ENCODE peak calls at places on chromosomes 5 and 9, in nine cellular contexts. One of them, this sample, is unnamed.
A peak's percentile ranks its signal among the peaks of the same experiment; 100 is the strongest.

GRCh38 chr5:81749562-81750307 is 1.2 kb downstream of the SSBP2 start:
- DNase-seq in aorta: peak; percentile 61
- DNase-seq in dorsolateral prefrontal cortex: peak; percentile 39
- DNase-seq in lung: peak; percentile 30
- DNase-seq in endothelial cell of umbilical vein: peak; percentile 14
- DNase-seq in endodermal cell: peak; percentile 84
- DNase-seq in heart left ventricle: peak; percentile 48
- DNase-seq in PC-3: no peak
- DNase-seq in SK-N-SH: peak; percentile 68
- DNase-seq in this sample: no peak

GRCh38 chr9:35338561-35339274 is 151.2 kb upstream of the RUSC2 start:
- DNase-seq in aorta: no peak
- DNase-seq in dorsolateral prefrontal cortex: no peak
- DNase-seq in lung: no peak
- DNase-seq in endothelial cell of umbilical vein: no peak
- DNase-seq in endodermal cell: no peak
- DNase-seq in heart left ventricle: no peak
- DNase-seq in PC-3: no peak
- DNase-seq in SK-N-SH: no peak
- DNase-seq in this sample: no peak

GRCh38 chr9:137785704-137786161 is 91.8 kb upstream of the CACNA1B start:
- DNase-seq in aorta: no peak
- DNase-seq in dorsolateral prefrontal cortex: no peak
- DNase-seq in lung: no peak
- DNase-seq in endothelial cell of umbilical vein: no peak
- DNase-seq in endodermal cell: peak; percentile 60
- DNase-seq in heart left ventricle: no peak
- DNase-seq in PC-3: no peak
- DNase-seq in SK-N-SH: no peak
- DNase-seq in this sample: no peak

GRCh38 chr5:141825836-141826560 is 52.2 kb downstream of the PCDH1 start:
- DNase-seq in aorta: no peak
- DNase-seq in dorsolateral prefrontal cortex: no peak
- DNase-seq in lung: no peak
- DNase-seq in endothelial cell of umbilical vein: no peak
- DNase-seq in endodermal cell: peak; percentile 81
- DNase-seq in heart left ventricle: no peak
- DNase-seq in PC-3: peak; percentile 22
- DNase-seq in SK-N-SH: peak; percentile 64
- DNase-seq in this sample: no peak

GRCh38 chr9:93326654-93327053 is 124.8 kb upstream of the FAM120A start:
- DNase-seq in aorta: no peak
- DNase-seq in dorsolateral prefrontal cortex: no peak
- DNase-seq in lung: no peak
- DNase-seq in endothelial cell of umbilical vein: no peak
- DNase-seq in endodermal cell: peak; percentile 34
- DNase-seq in heart left ventricle: no peak
- DNase-seq in PC-3: no peak
- DNase-seq in SK-N-SH: no peak
- DNase-seq in this sample: no peak

GRCh38 chr5:98464737-98465330 is 308.6 kb upstream of the RGMB start:
- DNase-seq in aorta: no peak
- DNase-seq in dorsolateral prefrontal cortex: no peak
- DNase-seq in lung: no peak
- DNase-seq in endothelial cell of umbilical vein: no peak
- DNase-seq in endodermal cell: no peak
- DNase-seq in heart left ventricle: no peak
- DNase-seq in PC-3: no peak
- DNase-seq in SK-N-SH: no peak
- DNase-seq in this sample: no peak

GRCh38 chr5:136516617-136517016 is 151.3 kb upstream of the TRPC7 start:
- DNase-seq in aorta: no peak
- DNase-seq in dorsolateral prefrontal cortex: no peak
- DNase-seq in lung: no peak
- DNase-seq in endothelial cell of umbilical vein: no peak
- DNase-seq in endodermal cell: no peak
- DNase-seq in heart left ventricle: no peak
- DNase-seq in PC-3: no peak
- DNase-seq in SK-N-SH: no peak
- DNase-seq in this sample: no peak

GRCh38 chr9:92294297-92294676 is 790 bp upstream of the IARS1 start:
- DNase-seq in aorta: no peak
- DNase-seq in dorsolateral prefrontal cortex: no peak
- DNase-seq in lung: no peak
- DNase-seq in endothelial cell of umbilical vein: peak; percentile 33
- DNase-seq in endodermal cell: peak; percentile 54
- DNase-seq in heart left ventricle: no peak
- DNase-seq in PC-3: no peak
- DNase-seq in SK-N-SH: peak; percentile 5
- DNase-seq in this sample: no peak

GRCh38 chr9:127005770-127006314 is 91.3 kb downstream of the RALGPS1 start:
- DNase-seq in aorta: no peak
- DNase-seq in dorsolateral prefrontal cortex: no peak
- DNase-seq in lung: no peak
- DNase-seq in endothelial cell of umbilical vein: no peak
- DNase-seq in endodermal cell: no peak
- DNase-seq in heart left ventricle: no peak
- DNase-seq in PC-3: no peak
- DNase-seq in SK-N-SH: no peak
- DNase-seq in this sample: no peak

GRCh38 chr9:126999315-127000068 is 84.9 kb downstream of the RALGPS1 start:
- DNase-seq in aorta: no peak
- DNase-seq in dorsolateral prefrontal cortex: no peak
- DNase-seq in lung: no peak
- DNase-seq in endothelial cell of umbilical vein: no peak
- DNase-seq in endodermal cell: no peak
- DNase-seq in heart left ventricle: no peak
- DNase-seq in PC-3: no peak
- DNase-seq in SK-N-SH: no peak
- DNase-seq in this sample: no peak

GRCh38 chr9:127008076-127008475 is 93.5 kb downstream of the RALGPS1 start:
- DNase-seq in aorta: no peak
- DNase-seq in dorsolateral prefrontal cortex: no peak
- DNase-seq in lung: no peak
- DNase-seq in endothelial cell of umbilical vein: no peak
- DNase-seq in endodermal cell: no peak
- DNase-seq in heart left ventricle: no peak
- DNase-seq in PC-3: no peak
- DNase-seq in SK-N-SH: no peak
- DNase-seq in this sample: no peak

GRCh38 chr9:127007638-127008037 is 93.1 kb downstream of the RALGPS1 start:
- DNase-seq in aorta: no peak
- DNase-seq in dorsolateral prefrontal cortex: no peak
- DNase-seq in lung: no peak
- DNase-seq in endothelial cell of umbilical vein: no peak
- DNase-seq in endodermal cell: peak; percentile 47
- DNase-seq in heart left ventricle: no peak
- DNase-seq in PC-3: no peak
- DNase-seq in SK-N-SH: no peak
- DNase-seq in this sample: no peak

DNA sequence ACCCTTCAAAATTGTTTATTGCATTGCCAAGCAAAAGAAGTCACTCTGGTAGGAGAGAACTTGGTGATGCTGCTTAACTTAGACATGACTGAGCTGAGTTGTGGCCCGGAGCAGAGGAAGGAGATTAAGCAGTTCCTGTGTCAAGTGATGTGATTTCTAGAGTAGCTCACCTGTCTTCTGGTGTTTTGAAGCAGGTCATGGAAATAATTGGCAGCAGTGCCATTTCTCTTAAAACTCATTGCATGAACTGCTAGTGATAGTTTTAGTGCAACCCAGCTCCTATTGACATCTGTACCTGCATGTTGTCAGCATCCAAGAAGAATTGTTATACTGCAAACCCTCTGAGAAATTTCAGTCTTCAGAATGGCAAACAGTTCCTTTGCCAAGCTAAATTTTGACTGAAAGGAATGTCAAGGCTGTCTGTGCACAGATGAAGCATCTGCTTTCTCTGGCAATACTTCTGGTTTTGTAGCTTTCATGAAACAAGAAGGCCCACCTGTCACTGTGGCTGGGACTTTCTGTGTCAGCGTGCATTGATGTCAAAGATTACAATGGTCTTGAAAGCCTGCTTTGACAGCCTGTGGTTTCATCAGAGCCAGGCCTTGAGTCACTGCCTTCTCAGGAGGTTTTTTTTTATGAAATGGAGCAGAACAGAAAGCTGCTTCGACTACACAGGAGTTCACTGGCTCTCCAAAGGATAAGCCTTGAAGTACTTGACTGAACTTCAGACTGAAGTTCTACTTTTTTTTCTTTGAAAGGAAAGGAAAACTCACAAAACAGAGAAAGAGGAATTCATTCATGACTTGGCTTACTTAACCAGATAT is 90.6 kb downstream of the RALGPS1 start:
- DNase-seq in aorta: no peak
- DNase-seq in dorsolateral prefrontal cortex: no peak
- DNase-seq in lung: no peak
- DNase-seq in endothelial cell of umbilical vein: no peak
- DNase-seq in endodermal cell: no peak
- DNase-seq in heart left ventricle: no peak
- DNase-seq in PC-3: peak; percentile 3
- DNase-seq in SK-N-SH: no peak
- DNase-seq in this sample: no peak
- H3K27ac ChIP-seq in aorta: peak overlapping the region; percentile 59
- H3K27ac ChIP-seq in dorsolateral prefrontal cortex: peak overlapping the region; percentile 49
- H3K27ac ChIP-seq in lung: no peak overlapping the region
- H3K27ac ChIP-seq in endothelial cell of umbilical vein: no peak overlapping the region
- H3K27ac ChIP-seq in endodermal cell: peak overlapping the region; percentile 24
- H3K27ac ChIP-seq in heart left ventricle: no peak overlapping the region
- H3K27ac ChIP-seq in PC-3: no peak overlapping the region
- H3K27ac ChIP-seq in SK-N-SH: no peak overlapping the region
- H3K27ac ChIP-seq in this sample: no peak overlapping the region

GRCh38 chr9:129141066-129142041 is 30.1 kb downstream of the PTPA start:
- DNase-seq in aorta: peak; percentile 86
- DNase-seq in dorsolateral prefrontal cortex: no peak
- DNase-seq in lung: peak; percentile 52
- DNase-seq in endothelial cell of umbilical vein: peak; percentile 91
- DNase-seq in endodermal cell: no peak
- DNase-seq in heart left ventricle: peak; percentile 90
- DNase-seq in PC-3: no peak
- DNase-seq in SK-N-SH: no peak
- DNase-seq in this sample: peak; percentile 90

GRCh38 chr9:129142536-129142935 is 31.3 kb downstream of the PTPA start:
- DNase-seq in aorta: no peak
- DNase-seq in dorsolateral prefrontal cortex: no peak
- DNase-seq in lung: no peak
- DNase-seq in endothelial cell of umbilical vein: no peak
- DNase-seq in endodermal cell: no peak
- DNase-seq in heart left ventricle: no peak
- DNase-seq in PC-3: no peak
- DNase-seq in SK-N-SH: no peak
- DNase-seq in this sample: no peak

GRCh38 chr9:129143461-129143927 is 32.3 kb downstream of the PTPA start:
- DNase-seq in aorta: peak; percentile 78
- DNase-seq in dorsolateral prefrontal cortex: no peak
- DNase-seq in lung: peak; percentile 57
- DNase-seq in endothelial cell of umbilical vein: peak; percentile 70
- DNase-seq in endodermal cell: peak; percentile 81
- DNase-seq in heart left ventricle: peak; percentile 92
- DNase-seq in PC-3: no peak
- DNase-seq in SK-N-SH: no peak
- DNase-seq in this sample: peak; percentile 82

GRCh38 chr9:129143031-129143441 is 31.8 kb downstream of the PTPA start:
- DNase-seq in aorta: peak; percentile 93
- DNase-seq in dorsolateral prefrontal cortex: peak; percentile 86
- DNase-seq in lung: peak; percentile 88
- DNase-seq in endothelial cell of umbilical vein: peak; percentile 88
- DNase-seq in endodermal cell: peak; percentile 94
- DNase-seq in heart left ventricle: peak; percentile 92
- DNase-seq in PC-3: peak; percentile 75
- DNase-seq in SK-N-SH: peak; percentile 87
- DNase-seq in this sample: peak; percentile 94

DNA sequence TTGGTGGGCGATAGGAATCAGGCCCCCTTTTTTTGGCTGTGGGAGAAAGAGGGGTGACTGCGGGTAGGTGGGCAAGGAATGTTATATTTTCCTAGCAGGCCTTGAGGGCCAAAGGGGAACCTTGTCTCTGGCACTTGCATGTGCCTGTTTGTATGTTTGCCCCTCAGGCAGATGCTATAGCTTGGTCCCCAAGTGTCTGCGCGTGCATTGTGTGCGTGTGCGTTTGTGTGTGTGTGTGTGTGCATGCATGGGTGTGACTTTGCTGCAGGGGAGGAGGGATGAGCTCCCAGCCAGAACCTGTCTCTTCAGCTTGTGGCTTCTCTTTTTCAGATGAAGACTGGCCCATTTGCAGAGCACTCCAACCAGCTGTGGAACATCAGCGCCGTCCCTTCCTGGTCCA is 30.9 kb downstream of the PTPA start:
- DNase-seq in aorta: no peak
- DNase-seq in dorsolateral prefrontal cortex: no peak
- DNase-seq in lung: no peak
- DNase-seq in endothelial cell of umbilical vein: no peak
- DNase-seq in endodermal cell: no peak
- DNase-seq in heart left ventricle: no peak
- DNase-seq in PC-3: no peak
- DNase-seq in SK-N-SH: no peak
- DNase-seq in this sample: no peak
- H3K27ac ChIP-seq in aorta: peak overlapping the region; percentile 100
- H3K27ac ChIP-seq in dorsolateral prefrontal cortex: peak overlapping the region; percentile 100
- H3K27ac ChIP-seq in lung: peak overlapping the region; percentile 100
- H3K27ac ChIP-seq in endothelial cell of umbilical vein: peak overlapping the region; percentile 99
- H3K27ac ChIP-seq in endodermal cell: peak overlapping the region; percentile 16
- H3K27ac ChIP-seq in heart left ventricle: peak overlapping the region; percentile 100
- H3K27ac ChIP-seq in PC-3: no peak overlapping the region
- H3K27ac ChIP-seq in SK-N-SH: peak overlapping the region; percentile 100
- H3K27ac ChIP-seq in this sample: peak overlapping the region; percentile 100

DNA sequence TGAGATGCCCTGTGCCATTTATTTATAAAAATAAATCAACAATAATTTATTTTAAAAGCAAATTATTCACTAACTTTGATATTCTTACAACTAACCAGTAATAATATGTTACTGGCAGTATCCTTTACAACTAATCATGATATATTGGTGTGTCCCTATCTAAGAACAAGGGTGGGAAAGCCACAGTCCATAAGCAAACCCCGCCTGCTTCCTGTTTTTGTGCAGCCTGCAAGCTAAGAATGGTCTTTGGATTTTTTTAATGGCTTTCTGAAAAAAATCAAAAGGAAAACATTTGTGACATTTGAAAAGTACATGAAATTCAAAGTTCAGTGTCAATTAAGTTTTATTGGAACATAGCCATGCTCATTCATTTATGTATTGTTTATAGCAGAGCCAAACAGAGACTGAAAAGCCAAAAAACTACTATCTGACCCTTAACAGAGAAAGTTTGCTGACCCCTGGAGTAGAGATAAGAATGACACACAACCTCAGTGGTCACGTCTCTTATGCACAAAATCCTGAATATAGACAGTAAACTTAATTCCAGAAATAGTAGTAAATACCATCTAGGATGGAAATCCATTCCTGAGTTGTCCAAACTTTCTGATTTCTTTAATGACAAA is 12.8 kb upstream of the TMEM245 start:
- DNase-seq in aorta: no peak
- DNase-seq in dorsolateral prefrontal cortex: no peak
- DNase-seq in lung: no peak
- DNase-seq in endothelial cell of umbilical vein: peak; percentile 83
- DNase-seq in endodermal cell: no peak
- DNase-seq in heart left ventricle: no peak
- DNase-seq in PC-3: no peak
- DNase-seq in SK-N-SH: no peak
- DNase-seq in this sample: no peak
- H3K27ac ChIP-seq in aorta: no peak overlapping the region
- H3K27ac ChIP-seq in dorsolateral prefrontal cortex: no peak overlapping the region
- H3K27ac ChIP-seq in lung: no peak overlapping the region
- H3K27ac ChIP-seq in endothelial cell of umbilical vein: no peak overlapping the region
- H3K27ac ChIP-seq in endodermal cell: no peak overlapping the region
- H3K27ac ChIP-seq in heart left ventricle: no peak overlapping the region
- H3K27ac ChIP-seq in PC-3: no peak overlapping the region
- H3K27ac ChIP-seq in SK-N-SH: no peak overlapping the region
- H3K27ac ChIP-seq in this sample: no peak overlapping the region

GRCh38 chr9:116391306-116391900 is 237.8 kb downstream of the PAPPA start:
- DNase-seq in aorta: no peak
- DNase-seq in dorsolateral prefrontal cortex: no peak
- DNase-seq in lung: no peak
- DNase-seq in endothelial cell of umbilical vein: no peak
- DNase-seq in endodermal cell: peak; percentile 64
- DNase-seq in heart left ventricle: no peak
- DNase-seq in PC-3: peak; percentile 8
- DNase-seq in SK-N-SH: no peak
- DNase-seq in this sample: no peak

GRCh38 chr9:116394753-116395408 is 241.3 kb downstream of the PAPPA start:
- DNase-seq in aorta: no peak
- DNase-seq in dorsolateral prefrontal cortex: no peak
- DNase-seq in lung: no peak
- DNase-seq in endothelial cell of umbilical vein: no peak
- DNase-seq in endodermal cell: no peak
- DNase-seq in heart left ventricle: no peak
- DNase-seq in PC-3: no peak
- DNase-seq in SK-N-SH: no peak
- DNase-seq in this sample: no peak

GRCh38 chr9:116394070-116394469 is 240.5 kb downstream of the PAPPA start:
- DNase-seq in aorta: no peak
- DNase-seq in dorsolateral prefrontal cortex: no peak
- DNase-seq in lung: no peak
- DNase-seq in endothelial cell of umbilical vein: no peak
- DNase-seq in endodermal cell: no peak
- DNase-seq in heart left ventricle: no peak
- DNase-seq in PC-3: no peak
- DNase-seq in SK-N-SH: no peak
- DNase-seq in this sample: no peak

GRCh38 chr9:116390306-116391228 is 237.0 kb downstream of the PAPPA start:
- DNase-seq in aorta: no peak
- DNase-seq in dorsolateral prefrontal cortex: no peak
- DNase-seq in lung: no peak
- DNase-seq in endothelial cell of umbilical vein: no peak
- DNase-seq in endodermal cell: no peak
- DNase-seq in heart left ventricle: no peak
- DNase-seq in PC-3: no peak
- DNase-seq in SK-N-SH: no peak
- DNase-seq in this sample: no peak

GRCh38 chr9:116395409-116396037 is 241.9 kb downstream of the PAPPA start:
- DNase-seq in aorta: no peak
- DNase-seq in dorsolateral prefrontal cortex: no peak
- DNase-seq in lung: no peak
- DNase-seq in endothelial cell of umbilical vein: no peak
- DNase-seq in endodermal cell: no peak
- DNase-seq in heart left ventricle: no peak
- DNase-seq in PC-3: no peak
- DNase-seq in SK-N-SH: no peak
- DNase-seq in this sample: no peak
- H3K27ac ChIP-seq in aorta: no peak overlapping the region
- H3K27ac ChIP-seq in dorsolateral prefrontal cortex: no peak overlapping the region
- H3K27ac ChIP-seq in lung: no peak overlapping the region
- H3K27ac ChIP-seq in endothelial cell of umbilical vein: no peak overlapping the region
- H3K27ac ChIP-seq in endodermal cell: no peak overlapping the region
- H3K27ac ChIP-seq in heart left ventricle: no peak overlapping the region
- H3K27ac ChIP-seq in PC-3: no peak overlapping the region
- H3K27ac ChIP-seq in SK-N-SH: no peak overlapping the region
- H3K27ac ChIP-seq in this sample: no peak overlapping the region